ENCODE peak calls at places on chromosome 9, in five cellular contexts. W is natural killer cell treated with Interleukin-12 subunit alpha and Interleukin-12 subunit beta and Interleukin-15 and Interleukin-18, amount 100 ng/mL, for 72 hours; O is RPMI7951; N is iris pigment epithelial cell; X is G401. L is an unnamed sample.
A peak's percentile ranks its signal among the peaks of the same experiment; 100 is the strongest.

GRCh38 chr9:124291801-124292396 is 34.1 kb downstream of the NEK6 start:
- DNase-seq in O (peak; percentile 36), N (no peak), W (no peak), X (no peak), L (no peak)

GRCh38 chr9:77534376-77535057 is 113.6 kb downstream of the GNA14 start:
- DNase-seq in N (no peak), X (peak; percentile 1), O (peak; percentile 5), W (no peak), L (no peak)

GRCh38 chr9:128846680-128847030 is 17.1 kb upstream of the SPOUT1 start:
- DNase-seq in W (no peak), O (no peak), X (no peak), N (no peak), L (no peak)

GRCh38 chr9:105373723-105374122 is 74.1 kb upstream of the FSD1L start:
- DNase-seq in X (no peak), N (no peak), W (no peak), O (no peak), L (no peak)

GRCh38 chr9:127455299-127455992 is 4.1 kb downstream of the LRSAM1 start:
- DNase-seq in O (no peak), W (no peak), N (no peak), X (no peak), L (peak; percentile 15)

GRCh38 chr9:2502760-2503159 is 118.8 kb upstream of the VLDLR start:
- DNase-seq in O (no peak), X (no peak), W (no peak), N (peak; percentile 17), L (peak; percentile 79)

GRCh38 chr9:133945314-133945975 is 46.7 kb downstream of the VAV2 start:
- DNase-seq in X (no peak), N (no peak), O (no peak), W (no peak), L (no peak)

GRCh38 chr9:100426194-100426531 is 780 bp upstream of the MSANTD3 start:
- DNase-seq in W (no peak), N (peak; percentile 50), X (no peak), O (peak; percentile 11), L (no peak)

GRCh38 chr9:7963026-7963425 is 163.4 kb upstream of the DMAC1 start:
- DNase-seq in X (no peak), O (no peak), N (no peak), W (no peak), L (no peak)

GRCh38 chr9:76365028-76365427 is 29.2 kb downstream of the RFK start:
- DNase-seq in W (no peak), O (no peak), N (peak; percentile 72), X (no peak), L (peak; percentile 35)

GRCh38 chr9:133725886-133726285 is 12.3 kb downstream of the SARDH start:
- DNase-seq in W (no peak), X (no peak), O (no peak), N (no peak), L (no peak)

GRCh38 chr9:76905984-76906861 is at the start of gene PRUNE2:
- DNase-seq in N (peak; percentile 76), W (no peak), X (peak; percentile 54), O (peak; percentile 49), L (peak; percentile 91)

GRCh38 chr9:117722108-117722761 is 18.0 kb downstream of the TLR4 start:
- DNase-seq in W (no peak), O (no peak), N (no peak), X (no peak), L (no peak)

GRCh38 chr9:14652729-14653377 is 40.4 kb downstream of the ZDHHC21 start:
- DNase-seq in W (no peak), X (peak; percentile 56), O (peak; percentile 10), N (peak; percentile 28), L (peak; percentile 22)

GRCh38 chr9:31908891-31909480 is 475.5 kb upstream of the ACO1 start:
- DNase-seq in O (peak; percentile 67), W (no peak), X (no peak), N (no peak), L (no peak)

GRCh38 chr9:123834218-123834906 is 95.6 kb downstream of the DENND1A start:
- DNase-seq in W (no peak), X (peak; percentile 8), N (peak; percentile 13), O (peak; percentile 14), L (peak; percentile 27)

GRCh38 chr9:88059469-88059868 is 78.8 kb downstream of the SPATA31C2 start:
- DNase-seq in W (no peak), O (peak; percentile 66), X (no peak), N (no peak), L (no peak)

GRCh38 chr9:18920141-18920611 is 112.8 kb downstream of the SAXO1 start:
- DNase-seq in X (no peak), N (peak; percentile 20), W (no peak), O (no peak), L (no peak)

GRCh38 chr9:78288214-78288892 is 8.6 kb upstream of the PSAT1 start:
- DNase-seq in X (no peak), N (no peak), W (no peak), O (no peak), L (no peak)

GRCh38 chr9:99057665-99058625 is 47.0 kb upstream of the TGFBR1 start:
- DNase-seq in X (no peak), W (peak; percentile 89), N (peak; percentile 84), O (peak; percentile 97), L (peak; percentile 90)

GRCh38 chr9:108776920-108777650 is 78.7 kb downstream of the ACTL7B start:
- DNase-seq in W (no peak), X (no peak), N (peak; percentile 84), O (peak; percentile 82), L (peak; percentile 63)

GRCh38 chr9:74963043-74963442 is 10.3 kb upstream of the C9orf40 start:
- DNase-seq in W (no peak), X (no peak), N (no peak), O (no peak), L (no peak)

GRCh38 chr9:132997591-132997990 is 19.1 kb downstream of the GFI1B start:
- DNase-seq in W (no peak), N (peak; percentile 83), X (no peak), O (peak; percentile 77), L (peak; percentile 55)

GRCh38 chr9:91150273-91151013 is 211.3 kb downstream of the AUH start:
- DNase-seq in O (no peak), N (no peak), W (no peak), X (no peak), L (no peak)

GRCh38 chr9:89153618-89154017 is 25.0 kb downstream of the SHC3 start:
- DNase-seq in N (peak; percentile 89), X (no peak), O (peak; percentile 82), W (no peak), L (peak; percentile 86)

GRCh38 chr9:137411670-137412380 is 11.1 kb downstream of the EXD3 start:
- DNase-seq in N (peak; percentile 95), X (no peak), W (peak; percentile 87), O (peak; percentile 88), L (peak; percentile 92)

GRCh38 chr9:976805-977360 is 428 bp downstream of the DMRT3 start:
- DNase-seq in X (no peak), W (no peak), O (no peak), N (no peak), L (no peak)

GRCh38 chr9:93677061-93677571 is 100.7 kb downstream of the PHF2 start:
- DNase-seq in X (no peak), O (no peak), W (peak; percentile 57), N (no peak), L (no peak)

GRCh38 chr9:106310782-106311181 is 552.2 kb upstream of the ZNF462 start:
- DNase-seq in O (peak; percentile 35), X (no peak), W (no peak), N (no peak), L (no peak)